ENCODE peak calls at places on chromosomes 3 and 15, in four cellular contexts. C, K, I and L are unnamed samples.

GRCh38 chr3:41630708-41631107 is 331.2 kb downstream of the ULK4 start:
- DNase-seq in K (no peak), C (no peak), I (no peak), L (no peak)

GRCh38 chr15:101225658-101226057 is 26.2 kb downstream of the CHSY1 start:
- DNase-seq in I (no peak), C (no peak), K (no peak), L (no peak)

GRCh38 chr3:184633185-184633584 is 71.6 kb downstream of the EPHB3 start:
- DNase-seq in C (no peak), I (no peak), K (no peak), L (no peak)

GRCh38 chr3:184531580-184532290 is 29.9 kb upstream of the EPHB3 start:
- DNase-seq in K (peak; percentile 22), C (no peak), I (no peak), L (no peak)

GRCh38 chr3:194034556-194035336 is 101.2 kb upstream of the HES1 start:
- DNase-seq in C (no peak), I (no peak), K (no peak), L (no peak)

GRCh38 chr3:175980731-175981130 is 1121.6 kb downstream of the NAALADL2 start:
- DNase-seq in C (no peak), K (no peak), I (no peak), L (no peak)

GRCh38 chr3:63661242-63661641 is 8.8 kb downstream of the SNTN start:
- DNase-seq in I (no peak), C (no peak), K (peak; percentile 21), L (no peak)

GRCh38 chr3:156171517-156172267 is 51.3 kb downstream of the KCNAB1 start:
- DNase-seq in K (no peak), C (no peak), I (no peak), L (no peak)

GRCh38 chr3:117997201-117998049 is 1037.2 kb downstream of the IGSF11 start:
- DNase-seq in C (peak; percentile 67), I (peak; percentile 47), K (peak; percentile 86), L (peak; percentile 65)

GRCh38 chr3:5929027-5929426 is 741.5 kb downstream of the EDEM1 start:
- DNase-seq in K (no peak), I (no peak), C (no peak), L (no peak)

GRCh38 chr3:184237772-184238171 is 8.4 kb downstream of the VWA5B2 start:
- DNase-seq in K (no peak), I (no peak), C (no peak), L (no peak)

GRCh38 chr3:170080605-170081004 is 42.8 kb downstream of the GPR160 start:
- DNase-seq in I (no peak), C (no peak), K (no peak), L (no peak)

GRCh38 chr15:77548608-77549551 is 83.8 kb downstream of the LINGO1 start:
- DNase-seq in I (no peak), K (no peak), C (no peak), L (no peak)